ENCODE peak calls at places on chromosomes 16 and 17, in nine cellular contexts. S is fibroblast of mammary gland; M is HCEC 1CT; U is activated T-helper 1 cell treated with anti-CD3 and anti-CD28 coated beads, Interleukin-12 subunit alpha, Interleukin-12 subunit beta, Interleukin-2, Interleukin-4 antibody, amounts not matched to agents 30 ng/mL and 10 ng/mL and 1 ng/mL, durations not matched to agents 14 hours and 24 hours and 36 hours; Z is AG09319; W is germinal center; D is stimulated activated CD4-positive, alpha-beta T cell treated with anti-CD3 and anti-CD28 coated beads, Interleukin-2, amount 100 ng/mL, for 48 hours; B is AG08395; C is AML-193. J is an unnamed sample.

GRCh38 chr16:66440970-66441369 is 13.9 kb downstream of the BEAN1 start:
- DNase-seq in U (no peak), D (no peak), C (no peak), Z (no peak), W (no peak), M (no peak), B (no peak), S (no peak), J (no peak)

GRCh38 chr16:46736695-46737094 is 11.4 kb downstream of the MYLK3 start:
- DNase-seq in S (no peak), U (no peak), D (no peak), Z (no peak), W (no peak), B (peak), M (no peak), C (no peak), J (peak)

GRCh38 chr17:50634915-50635719 is 436 bp downstream of the ABCC3 start:
- DNase-seq in W (no peak), C (no peak), D (no peak), S (no peak), Z (no peak), B (no peak), U (no peak), M (no peak), J (peak)

GRCh38 chr16:27779719-27780161 is 229.8 kb downstream of the KATNIP start:
- DNase-seq in Z (peak), M (peak), S (peak), C (no peak), W (no peak), U (no peak), D (no peak), B (peak), J (peak)

GRCh38 chr17:57337390-57337789 is 81.1 kb downstream of the MSI2 start:
- DNase-seq in S (no peak), U (no peak), D (no peak), W (no peak), B (no peak), C (no peak), M (no peak), Z (no peak), J (no peak)

GRCh38 chr16:80580109-80580832 is 39.5 kb downstream of the DYNLRB2 start:
- DNase-seq in U (peak), Z (no peak), W (peak), S (peak), B (peak), D (peak), M (no peak), C (no peak), J (peak)

GRCh38 chr17:50550661-50551432 is 3.9 kb downstream of the SPATA20 start:
- DNase-seq in C (peak), D (no peak), B (peak), Z (peak), U (no peak), W (no peak), S (peak), M (peak), J (peak)

GRCh38 chr16:81852347-81852746 is 73.3 kb downstream of the PLCG2 start:
- DNase-seq in W (no peak), U (no peak), C (no peak), Z (no peak), B (no peak), S (no peak), D (no peak), M (no peak), J (no peak)

GRCh38 chr16:50448522-50448921 is 79.7 kb upstream of the BRD7 start:
- DNase-seq in B (no peak), C (no peak), W (no peak), U (no peak), Z (no peak), M (no peak), D (no peak), S (no peak), J (no peak)

GRCh38 chr17:73838815-73839214 is 194.6 kb upstream of the SDK2 start:
- DNase-seq in W (no peak), C (no peak), D (no peak), S (no peak), M (no peak), B (no peak), U (no peak), Z (no peak), J (no peak)

GRCh38 chr16:62940573-62940972 is 904.3 kb upstream of the CDH8 start:
- DNase-seq in Z (no peak), W (no peak), S (no peak), M (no peak), B (no peak), D (no peak), U (no peak), C (no peak), J (no peak)

GRCh38 chr16:71347146-71347545 is 11.4 kb upstream of the CALB2 start:
- DNase-seq in W (no peak), B (no peak), U (no peak), Z (no peak), S (no peak), C (no peak), M (no peak), D (no peak), J (no peak)

GRCh38 chr16:89352091-89352681 is 134.7 kb downstream of the ZNF778 start:
- DNase-seq in C (no peak), W (no peak), B (no peak), M (no peak), Z (no peak), U (no peak), S (no peak), D (no peak), J (no peak)

GRCh38 chr17:74297941-74298340 is 23.9 kb downstream of the DNAI2 start:
- DNase-seq in S (peak), B (no peak), C (no peak), M (no peak), W (no peak), U (no peak), D (peak), Z (no peak), J (no peak)

GRCh38 chr17:7250655-7251329 is 742 bp downstream of the CTDNEP1 start:
- DNase-seq in W (no peak), D (no peak), B (no peak), S (no peak), C (no peak), Z (no peak), M (no peak), U (no peak), J (no peak)

GRCh38 chr17:7463368-7463846 is 16.0 kb downstream of the ZBTB4 start:
- DNase-seq in C (no peak), B (no peak), Z (no peak), S (no peak), W (no peak), D (no peak), U (no peak), M (no peak), J (no peak)

GRCh38 chr16:72434159-72434558 is 262.2 kb upstream of the PMFBP1 start:
- DNase-seq in C (no peak), Z (no peak), W (no peak), D (no peak), U (no peak), B (no peak), S (peak), M (peak), J (no peak)

GRCh38 chr16:46620265-46621005 is 744 bp downstream of the SHCBP1 start:
- DNase-seq in W (peak), B (peak), D (peak), M (peak), Z (no peak), C (peak), U (no peak), S (peak), J (peak)

GRCh38 chr17:19386276-19386863 is 620 bp downstream of the MFAP4 start:
- DNase-seq in Z (peak), M (peak), B (peak), D (no peak), C (peak), W (no peak), U (no peak), S (peak), J (peak)

GRCh38 chr17:2179615-2180295 is 123.8 kb downstream of the SMG6 start:
- DNase-seq in D (no peak), W (no peak), S (peak), M (peak), U (no peak), Z (peak), B (peak), C (no peak), J (peak)

GRCh38 chr16:88773812-88774291 is 11.2 kb downstream of the PIEZO1 start:
- DNase-seq in S (peak), U (no peak), D (no peak), W (no peak), B (peak), C (no peak), M (peak), Z (peak), J (peak)

GRCh38 chr16:73878616-73879015 is 418.0 kb upstream of the PSMD7 start:
- DNase-seq in Z (peak), U (no peak), S (peak), D (no peak), B (peak), W (no peak), M (peak), C (peak), J (peak)

GRCh38 chr16:29816694-29817441 is 916 bp downstream of the PAGR1 start:
- DNase-seq in D (peak), U (peak), W (peak), Z (no peak), M (peak), C (peak), S (peak), B (peak), J (peak)

GRCh38 chr17:66526827-66527226 is 224.4 kb downstream of the PRKCA start:
- DNase-seq in D (no peak), S (no peak), U (no peak), W (no peak), M (peak), Z (no peak), C (no peak), B (no peak), J (no peak)

J was measured in GM03348.